ENCODE peak calls at places on chromosomes 6 and 20, in five cellular contexts. A is mesendoderm, F is fibroblast of lung, C is adipocyte, Y is mesenchymal stem cell. V is an unnamed sample.

GRCh38 chr20:4613718-4614620 is 107.7 kb upstream of the PRND start:
- DNase-seq in A (peak; percentile 82), F (peak; percentile 34), C (peak; percentile 55), Y (peak; percentile 32), V (peak; percentile 39)

GRCh38 chr6:132011582-132011981 is 60.4 kb upstream of the CCN2 start:
- DNase-seq in A (no peak), F (peak; percentile 72), C (peak; percentile 90), Y (peak; percentile 16), V (no peak)

GRCh38 chr6:13415276-13415675 is 72.1 kb downstream of the GFOD1 start:
- DNase-seq in A (no peak), F (no peak), C (no peak), Y (no peak), V (no peak)

GRCh38 chr20:61127311-61128044 is 124.6 kb upstream of the CDH4 start:
- DNase-seq in A (no peak), F (peak; percentile 92), C (no peak), Y (peak; percentile 70), V (peak; percentile 1)

GRCh38 chr6:38248500-38249234 is 391.1 kb downstream of the BTBD9 start:
- DNase-seq in A (no peak), F (peak; percentile 66), C (no peak), Y (no peak), V (no peak)

GRCh38 chr6:136897071-136897470 is 25.0 kb upstream of the SLC35D3 start:
- DNase-seq in A (no peak), F (no peak), C (no peak), Y (no peak), V (no peak)

GRCh38 chr6:100657678-100658330 is 193.1 kb upstream of the SIM1 start:
- DNase-seq in A (no peak), F (peak; percentile 37), C (peak; percentile 48), Y (peak; percentile 18), V (no peak)

GRCh38 chr20:49676581-49677291 is 36.9 kb downstream of the B4GALT5 start:
- DNase-seq in A (no peak), F (peak; percentile 56), C (peak; percentile 66), Y (peak; percentile 61), V (peak; percentile 60)

GRCh38 chr20:1163653-1164052 is 21.1 kb downstream of the TMEM74B start:
- DNase-seq in A (no peak), F (no peak), C (no peak), Y (no peak), V (no peak)

GRCh38 chr6:38137609-38138008 is 318.1 kb downstream of the ZFAND3 start:
- DNase-seq in A (peak; percentile 67), F (no peak), C (no peak), Y (no peak), V (no peak)

GRCh38 chr20:5001174-5002076 is at the start of gene SLC23A2:
- DNase-seq in A (peak; percentile 31), F (no peak), C (peak; percentile 68), Y (peak; percentile 36), V (peak; percentile 31)

GRCh38 chr6:112332274-112332673 is 14.9 kb upstream of the RFPL4B start:
- DNase-seq in A (no peak), F (peak; percentile 44), C (peak; percentile 45), Y (peak; percentile 82), V (peak; percentile 95)

GRCh38 chr20:50191065-50191565 is 485 bp downstream of the CEBPB start:
- DNase-seq in A (no peak), F (no peak), C (no peak), Y (no peak), V (no peak)

GRCh38 chr20:56897318-56897962 is 268.3 kb downstream of the TFAP2C start:
- DNase-seq in A (peak; percentile 38), F (no peak), C (no peak), Y (no peak), V (no peak)

GRCh38 chr6:151534576-151534975 is 40.8 kb downstream of the CCDC170 start:
- DNase-seq in A (no peak), F (no peak), C (no peak), Y (no peak), V (peak; percentile 91)

GRCh38 chr6:54085047-54085446 is 26.2 kb upstream of the MLIP start:
- DNase-seq in A (no peak), F (no peak), C (peak; percentile 11), Y (no peak), V (no peak)

GRCh38 chr6:96086745-96087144 is 71.0 kb downstream of the FUT9 start:
- DNase-seq in A (no peak), F (no peak), C (no peak), Y (no peak), V (peak; percentile 72)

GRCh38 chr6:80182291-80182690 is 75.8 kb downstream of the BCKDHB start:
- DNase-seq in A (no peak), F (peak; percentile 67), C (peak; percentile 47), Y (peak; percentile 54), V (no peak)

GRCh38 chr20:43558412-43559146 is at the start of gene SGK2:
- DNase-seq in A (peak; percentile 28), F (peak; percentile 30), C (peak; percentile 70), Y (peak; percentile 61), V (peak; percentile 64)

GRCh38 chr20:3680701-3681351 is 984 bp downstream of the ADAM33 start:
- DNase-seq in A (no peak), F (peak; percentile 10), C (peak; percentile 33), Y (peak; percentile 26), V (no peak)

GRCh38 chr20:22525069-22525820 is 59.1 kb downstream of the FOXA2 start:
- DNase-seq in A (no peak), F (no peak), C (no peak), Y (no peak), V (no peak)

GRCh38 chr6:99369533-99369932 is 20.1 kb upstream of the FAXC start:
- DNase-seq in A (peak; percentile 57), F (no peak), C (peak; percentile 9), Y (no peak), V (no peak)

GRCh38 chr6:169933839-169934698 is 182.6 kb downstream of the ERMARD start:
- DNase-seq in A (no peak), F (peak; percentile 15), C (no peak), Y (no peak), V (no peak)

GRCh38 chr6:87832025-87832825 is 130.2 kb upstream of the AKIRIN2 start:
- DNase-seq in A (peak; percentile 4), F (peak; percentile 43), C (peak; percentile 52), Y (peak; percentile 22), V (no peak)
- H3K9ac ChIP-seq in A (no peak overlapping the region), F (no peak overlapping the region), C (peak overlapping the region; percentile 68), Y (peak overlapping the region; percentile 89), V (no peak overlapping the region)

GRCh38 chr6:106823732-106824351 is 150.7 kb downstream of the CD24 start:
- DNase-seq in A (peak; percentile 83), F (no peak), C (no peak), Y (no peak), V (no peak)
- H3K9ac ChIP-seq in A (no peak overlapping the region), F (no peak overlapping the region), C (no peak overlapping the region), Y (no peak overlapping the region), V (no peak overlapping the region)

DNA sequence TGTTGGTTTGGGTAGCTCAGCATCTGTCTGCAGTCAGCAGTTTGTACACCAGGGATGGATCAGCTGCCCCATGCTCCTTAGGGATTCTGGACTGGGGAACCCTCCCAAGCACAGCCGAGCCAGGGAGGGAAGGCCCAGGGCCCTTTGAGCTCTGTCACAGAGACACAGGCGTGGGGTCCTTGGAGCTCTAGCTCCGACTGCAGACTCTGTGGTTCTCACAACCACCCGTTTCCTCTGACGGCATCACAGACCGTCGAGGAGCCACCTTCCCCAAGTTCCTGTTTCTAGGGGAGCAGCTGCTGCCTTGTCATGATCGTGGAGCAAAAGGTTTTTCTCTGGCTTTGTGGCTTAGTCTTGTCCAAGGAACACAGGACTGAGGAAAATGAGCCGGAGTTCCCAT is at the start of gene SLA2:
- DNase-seq in A (no peak), F (no peak), C (no peak), Y (no peak), V (no peak)
- H3K9ac ChIP-seq in A (no peak within 1 kb of the TSS), F (no peak within 1 kb of the TSS), C (no peak within 1 kb of the TSS), Y (no peak within 1 kb of the TSS), V (no peak within 1 kb of the TSS)

GRCh38 chr6:30543824-30544223 is 12.5 kb downstream of the GNL1 start:
- DNase-seq in A (no peak), F (no peak), C (no peak), Y (no peak), V (no peak)

GRCh38 chr6:30544666-30545272 is 11.5 kb downstream of the GNL1 start:
- DNase-seq in A (peak; percentile 70), F (peak; percentile 76), C (peak; percentile 91), Y (peak; percentile 82), V (peak; percentile 43)

GRCh38 chr6:30541515-30542403 is 14.5 kb downstream of the GNL1 start:
- DNase-seq in A (peak; percentile 88), F (peak; percentile 92), C (peak; percentile 93), Y (peak; percentile 85), V (peak; percentile 97)

GRCh38 chr6:30542404-30542725 is 13.9 kb downstream of the GNL1 start:
- DNase-seq in A (no peak), F (no peak), C (no peak), Y (no peak), V (no peak)

DNA sequence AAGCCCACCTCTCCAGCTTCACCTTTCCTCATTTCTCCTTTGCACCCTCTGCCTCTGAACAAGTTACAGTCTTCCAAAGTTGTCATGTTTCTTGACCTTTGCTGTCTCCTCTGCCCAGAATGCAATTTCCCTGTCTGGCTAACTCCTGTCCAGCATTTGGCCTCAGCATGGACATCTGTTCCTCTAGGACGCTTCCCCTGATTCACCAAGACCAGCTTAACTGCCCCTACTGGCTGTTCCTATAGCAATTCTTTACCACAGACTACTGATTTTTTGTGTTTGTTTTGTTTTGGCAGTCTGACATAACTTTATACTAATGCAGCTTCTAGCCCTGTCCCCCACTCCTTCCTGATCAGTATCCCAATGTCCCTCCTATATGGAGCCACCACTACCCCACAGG is 13.4 kb downstream of the GNL1 start:
- DNase-seq in A (no peak), F (peak; percentile 24), C (no peak), Y (peak; percentile 53), V (no peak)
- H3K9ac ChIP-seq in A (no peak overlapping the region), F (no peak overlapping the region), C (no peak overlapping the region), Y (no peak overlapping the region), V (no peak overlapping the region)

DNA sequence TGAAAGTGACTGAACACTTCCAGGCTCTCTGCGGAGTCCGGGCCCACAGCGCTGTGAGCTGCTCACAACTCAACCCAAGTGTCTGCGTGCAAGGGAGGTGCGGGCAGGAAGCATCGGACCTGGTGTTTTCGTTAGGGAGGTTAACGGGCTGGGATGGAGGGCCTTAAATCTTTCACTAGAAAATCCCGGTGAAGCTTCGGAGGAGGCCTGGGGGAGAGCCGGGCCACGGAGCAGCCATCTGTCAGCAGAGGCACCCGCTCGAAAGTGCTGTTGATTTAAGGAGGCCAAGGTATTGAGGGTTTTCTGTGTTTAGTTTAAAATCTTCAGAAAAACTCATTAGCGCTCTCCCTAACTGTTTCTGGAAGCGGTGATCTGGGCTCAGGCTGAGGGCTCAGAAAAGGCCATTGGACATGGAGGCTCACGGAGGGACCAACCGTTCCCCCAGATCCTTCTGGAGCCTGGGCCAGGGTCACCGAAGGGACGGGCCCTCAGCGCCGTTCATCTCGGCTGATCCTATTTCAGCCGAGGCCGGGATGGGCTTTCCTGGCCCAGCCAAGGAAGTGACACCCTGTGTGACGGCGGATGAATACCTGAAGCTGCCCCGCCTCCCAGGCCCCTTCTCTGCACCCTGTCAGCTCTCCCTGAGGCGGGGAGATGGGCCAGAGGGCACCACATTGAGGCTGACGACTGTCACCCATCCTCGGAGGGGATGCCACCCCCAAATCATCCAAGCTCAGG is 20.7 kb downstream of the GATA5 start:
- DNase-seq in A (peak; percentile 27), F (no peak), C (no peak), Y (peak; percentile 13), V (no peak)
- H3K9ac ChIP-seq in A (no peak overlapping the region), F (no peak overlapping the region), C (no peak overlapping the region), Y (no peak overlapping the region), V (no peak overlapping the region)